ENCODE peak calls at places on chromosomes 16 and 17, in ten cellular contexts. K is bronchial epithelial cell, R is MM.1S, L is stomach, C is HFFc6, M is WERI-Rb-1, F is body of pancreas, S is HFF-Myc, H is breast epithelium, D is left ventricle myocardium inferior. B is an unnamed sample.

GRCh38 chr16:47876494-47876893 is 279.3 kb downstream of the ABCC12 start:
- DNase-seq in K (no peak), R (no peak), L (no peak), C (no peak), M (no peak), F (no peak), S (no peak), H (no peak), D (no peak), B (no peak)

GRCh38 chr17:50100921-50101345 is 5.8 kb downstream of the PDK2 start:
- DNase-seq in K (no peak), R (no peak), L (no peak), C (peak), M (no peak), F (no peak), S (no peak), H (no peak), D (no peak), B (peak)

GRCh38 chr17:81329279-81329926 is 34.3 kb upstream of the SLC38A10 start:
- DNase-seq in K (peak), R (peak), L (peak), C (peak), M (peak), F (peak), S (peak), H (peak), D (peak), B (peak)

GRCh38 chr16:75109732-75110243 is 6.8 kb downstream of the LDHD start:
- DNase-seq in K (no peak), R (no peak), L (peak), C (no peak), M (no peak), F (peak), S (no peak), H (no peak), D (peak), B (no peak)

GRCh38 chr17:45341389-45342158 is 24.8 kb upstream of the MAP3K14 start:
- DNase-seq in K (peak), R (no peak), L (no peak), C (peak), M (peak), F (no peak), S (peak), H (peak), D (peak), B (peak)

GRCh38 chr17:63943745-63944144 is 11.6 kb upstream of the CD79B start:
- DNase-seq in K (no peak), R (no peak), L (no peak), C (no peak), M (no peak), F (no peak), S (no peak), H (no peak), D (no peak), B (no peak)

GRCh38 chr17:13520899-13521572 is 80.7 kb downstream of the HS3ST3A1 start:
- DNase-seq in K (no peak), R (no peak), L (no peak), C (peak), M (peak), F (no peak), S (no peak), H (no peak), D (no peak), B (no peak)

GRCh38 chr17:47204722-47205418 is 4.3 kb upstream of the MYL4 start:
- DNase-seq in K (peak), R (peak), L (no peak), C (peak), M (no peak), F (no peak), S (no peak), H (no peak), D (peak), B (no peak)

GRCh38 chr17:79788989-79789942 is 7.6 kb downstream of the CBX8 start:
- DNase-seq in K (no peak), R (no peak), L (no peak), C (no peak), M (peak), F (no peak), S (no peak), H (no peak), D (no peak), B (peak)

GRCh38 chr17:73541561-73541981 is 102.7 kb downstream of the SDK2 start:
- DNase-seq in K (peak), R (no peak), L (no peak), C (no peak), M (no peak), F (no peak), S (no peak), H (no peak), D (no peak), B (no peak)

GRCh38 chr17:28737770-28738679 is 5.8 kb upstream of the TRAF4 start:
- DNase-seq in K (no peak), R (no peak), L (no peak), C (no peak), M (no peak), F (no peak), S (no peak), H (no peak), D (no peak), B (peak)

GRCh38 chr16:27436065-27436464 is 34.1 kb downstream of the IL21R start:
- DNase-seq in K (no peak), R (no peak), L (no peak), C (no peak), M (no peak), F (no peak), S (no peak), H (no peak), D (no peak), B (no peak)

GRCh38 chr17:61429274-61429673 is 22.9 kb upstream of the TBX4 start:
- DNase-seq in K (no peak), R (no peak), L (no peak), C (no peak), M (no peak), F (no peak), S (no peak), H (no peak), D (no peak), B (no peak)

GRCh38 chr17:46943511-46944393 is 20.8 kb downstream of the GOSR2 start:
- DNase-seq in K (no peak), R (no peak), L (no peak), C (peak), M (peak), F (peak), S (no peak), H (no peak), D (no peak), B (no peak)

GRCh38 chr17:79793924-79794304 is 3.0 kb downstream of the CBX8 start:
- DNase-seq in K (no peak), R (no peak), L (no peak), C (no peak), M (peak), F (no peak), S (no peak), H (no peak), D (no peak), B (no peak)

GRCh38 chr17:52681486-52681885 is 523.0 kb upstream of the CA10 start:
- DNase-seq in K (no peak), R (no peak), L (no peak), C (no peak), M (no peak), F (no peak), S (no peak), H (no peak), D (no peak), B (no peak)

GRCh38 chr17:32931686-32932085 is 3.7 kb downstream of the TMEM98 start:
- DNase-seq in K (peak), R (no peak), L (no peak), C (no peak), M (no peak), F (no peak), S (no peak), H (no peak), D (no peak), B (no peak)

GRCh38 chr17:41615454-41615853 is 2.9 kb upstream of the KRT16 start:
- DNase-seq in K (peak), R (no peak), L (no peak), C (peak), M (no peak), F (no peak), S (no peak), H (no peak), D (no peak), B (no peak)

GRCh38 chr17:17682293-17682736 is 1.1 kb downstream of the RAI1 start:
- DNase-seq in K (no peak), R (peak), L (peak), C (no peak), M (no peak), F (peak), S (no peak), H (no peak), D (peak), B (peak)

GRCh38 chr17:80068301-80069160 is 32.1 kb downstream of the CCDC40 start:
- DNase-seq in K (no peak), R (no peak), L (peak), C (peak), M (no peak), F (peak), S (no peak), H (no peak), D (no peak), B (no peak)

GRCh38 chr16:54174201-54174600 is 112.4 kb downstream of the IRX3 start:
- DNase-seq in K (no peak), R (no peak), L (no peak), C (no peak), M (peak), F (no peak), S (no peak), H (no peak), D (no peak), B (no peak)

GRCh38 chr16:64910351-64910750 is 211.5 kb downstream of the CDH11 start:
- DNase-seq in K (no peak), R (no peak), L (no peak), C (peak), M (no peak), F (peak), S (peak), H (no peak), D (peak), B (no peak)

GRCh38 chr17:55391244-55391757 is 30.3 kb downstream of the MMD start:
- DNase-seq in K (no peak), R (no peak), L (no peak), C (no peak), M (no peak), F (no peak), S (no peak), H (no peak), D (no peak), B (no peak)

GRCh38 chr17:2266045-2266864 is 37.3 kb downstream of the SMG6 start:
- DNase-seq in K (no peak), R (peak), L (peak), C (no peak), M (no peak), F (no peak), S (no peak), H (no peak), D (no peak), B (no peak)

GRCh38 chr16:617855-618254 is 12.9 kb upstream of the WFIKKN1 start:
- DNase-seq in K (no peak), R (no peak), L (no peak), C (no peak), M (peak), F (no peak), S (no peak), H (no peak), D (no peak), B (peak)

GRCh38 chr17:49438885-49439284 is 24.2 kb upstream of the PHB1 start:
- DNase-seq in K (no peak), R (no peak), L (no peak), C (no peak), M (no peak), F (no peak), S (no peak), H (peak), D (no peak), B (no peak)

GRCh38 chr16:15773964-15774363 is 82.9 kb downstream of the MYH11 start:
- DNase-seq in K (no peak), R (no peak), L (no peak), C (no peak), M (no peak), F (no peak), S (no peak), H (no peak), D (no peak), B (no peak)

GRCh38 chr17:60311186-60311585 is 80.7 kb downstream of the USP32 start:
- DNase-seq in K (no peak), R (no peak), L (no peak), C (no peak), M (no peak), F (no peak), S (no peak), H (no peak), D (no peak), B (no peak)

GRCh38 chr16:64679976-64680375 is 441.9 kb downstream of the CDH11 start:
- DNase-seq in K (peak), R (no peak), L (no peak), C (no peak), M (no peak), F (no peak), S (no peak), H (no peak), D (no peak), B (no peak)

GRCh38 chr16:20181386-20181785 is 107.7 kb upstream of the GPR139 start:
- DNase-seq in K (no peak), R (no peak), L (no peak), C (no peak), M (no peak), F (no peak), S (no peak), H (no peak), D (no peak), B (no peak)

GRCh38 chr17:67751101-67752074 is 33.7 kb downstream of the NOL11 start:
- DNase-seq in K (peak), R (no peak), L (no peak), C (no peak), M (no peak), F (no peak), S (no peak), H (no peak), D (no peak), B (no peak)

GRCh38 chr17:48997103-48997826 is at the start of gene IGF2BP1:
- DNase-seq in K (no peak), R (no peak), L (no peak), C (peak), M (peak), F (no peak), S (no peak), H (no peak), D (no peak), B (no peak)

GRCh38 chr17:15123593-15124590 is 141.2 kb downstream of the PMP22 start:
- DNase-seq in K (peak), R (no peak), L (no peak), C (peak), M (no peak), F (no peak), S (peak), H (no peak), D (no peak), B (no peak)

GRCh38 chr16:15811778-15812750 is 44.8 kb downstream of the MYH11 start:
- DNase-seq in K (peak), R (no peak), L (peak), C (peak), M (peak), F (peak), S (peak), H (no peak), D (no peak), B (no peak)

DNA sequence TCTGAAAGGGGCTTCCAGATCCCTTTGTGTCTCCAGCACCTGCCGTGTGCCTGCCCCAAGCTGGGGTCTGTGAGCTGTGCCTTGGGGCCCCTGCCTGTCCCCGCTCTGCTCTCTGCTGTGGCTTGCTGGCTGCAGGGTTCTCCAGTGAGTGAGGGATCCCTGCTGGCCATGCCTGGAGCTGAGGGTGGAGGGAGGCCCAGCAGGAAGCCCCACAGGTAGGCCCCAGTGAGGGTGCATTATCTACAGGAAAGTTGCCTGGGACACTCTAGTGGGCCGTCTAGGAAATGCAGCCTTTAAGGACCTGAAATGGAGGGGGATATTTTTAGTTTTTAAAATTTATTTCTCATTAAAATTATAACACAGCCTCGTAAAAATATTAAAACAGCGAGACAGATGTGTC is 50.9 kb downstream of the JPH3 start:
- DNase-seq in K (peak), R (no peak), L (no peak), C (no peak), M (peak), F (no peak), S (no peak), H (no peak), D (no peak), B (no peak)
- TF ChIP-seq CTCF in K (peak), R (peak), L (no peak), C (peak), M (peak), F (no peak), S (peak), H (no peak), D (peak), B (peak)

GRCh38 chr16:4290236-4290830 is 17.5 kb upstream of the TFAP4 start:
- DNase-seq in K (peak), R (no peak), L (no peak), C (peak), M (peak), F (no peak), S (no peak), H (no peak), D (no peak), B (peak)
- TF ChIP-seq CTCF in K (peak), R (no peak), L (no peak), C (peak), M (no peak), F (no peak), S (peak), H (no peak), D (no peak), B (peak)

GRCh38 chr17:82416264-82416663 is 1.9 kb upstream of the HEXD start:
- DNase-seq in K (no peak), R (no peak), L (no peak), C (no peak), M (no peak), F (no peak), S (no peak), H (no peak), D (no peak), B (no peak)

GRCh38 chr17:82418001-82418986 is at the start of the genes HEXD and OGFOD3:
- DNase-seq in K (peak), R (peak), L (peak), C (peak), M (peak), F (peak), S (no peak), H (peak), D (peak), B (peak)

GRCh38 chr17:82415786-82416185 is 2.4 kb upstream of the HEXD start:
- DNase-seq in K (no peak), R (no peak), L (no peak), C (no peak), M (peak), F (no peak), S (no peak), H (no peak), D (no peak), B (no peak)

GRCh38 chr17:82415336-82415735 is 2.8 kb upstream of the HEXD start:
- DNase-seq in K (no peak), R (no peak), L (no peak), C (no peak), M (no peak), F (no peak), S (no peak), H (no peak), D (no peak), B (no peak)

DNA sequence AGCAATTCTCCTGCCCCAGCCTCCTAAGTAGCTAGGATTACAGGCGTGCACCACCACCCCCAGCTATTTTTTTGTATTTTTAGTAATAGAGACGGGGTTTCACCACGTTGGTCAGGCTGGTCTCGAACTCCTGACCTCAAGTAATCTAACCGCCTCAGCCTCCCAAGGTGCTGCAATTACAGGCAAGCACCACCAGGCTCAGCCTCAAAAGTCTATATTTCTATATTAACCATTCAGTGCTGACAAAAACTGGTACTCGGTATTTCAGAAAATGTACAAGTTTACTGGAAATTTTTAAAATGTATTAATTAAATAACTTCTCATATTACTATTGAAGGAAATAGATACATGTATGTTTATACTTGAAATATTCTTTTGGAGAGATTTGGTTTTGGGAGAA is 1.4 kb upstream of the HEXD start:
- DNase-seq in K (no peak), R (no peak), L (no peak), C (no peak), M (no peak), F (no peak), S (no peak), H (no peak), D (no peak), B (no peak)
- TF ChIP-seq CTCF in K (no peak), R (peak), L (no peak), C (peak), M (no peak), F (no peak), S (peak), H (peak), D (peak), B (no peak)

GRCh38 chr16:2720719-2721633 is 952 bp upstream of the PRSS27 start:
- DNase-seq in K (peak), R (peak), L (peak), C (peak), M (peak), F (peak), S (peak), H (peak), D (peak), B (peak)
- TF ChIP-seq CTCF in K (peak), R (peak), L (no peak), C (peak), M (peak), F (peak), S (peak), H (peak), D (peak), B (peak)

GRCh38 chr16:56225013-56225742 is 33.9 kb downstream of the GNAO1 start:
- DNase-seq in K (no peak), R (no peak), L (no peak), C (no peak), M (no peak), F (no peak), S (no peak), H (no peak), D (no peak), B (no peak)

GRCh38 chr16:56222482-56222997 is 31.3 kb downstream of the GNAO1 start:
- DNase-seq in K (no peak), R (no peak), L (no peak), C (no peak), M (no peak), F (no peak), S (no peak), H (no peak), D (no peak), B (no peak)

GRCh38 chr16:56226840-56227525 is 35.7 kb downstream of the GNAO1 start:
- DNase-seq in K (no peak), R (no peak), L (no peak), C (no peak), M (no peak), F (no peak), S (no peak), H (no peak), D (no peak), B (no peak)

GRCh38 chr16:56226187-56226586 is 34.9 kb downstream of the GNAO1 start:
- DNase-seq in K (no peak), R (no peak), L (no peak), C (no peak), M (no peak), F (no peak), S (no peak), H (no peak), D (no peak), B (no peak)

GRCh38 chr16:56221995-56222394 is 30.7 kb downstream of the GNAO1 start:
- DNase-seq in K (no peak), R (no peak), L (no peak), C (no peak), M (no peak), F (no peak), S (no peak), H (no peak), D (no peak), B (no peak)
- TF ChIP-seq CTCF in K (no peak), R (no peak), L (no peak), C (no peak), M (no peak), F (no peak), S (no peak), H (no peak), D (no peak), B (no peak)

DNA sequence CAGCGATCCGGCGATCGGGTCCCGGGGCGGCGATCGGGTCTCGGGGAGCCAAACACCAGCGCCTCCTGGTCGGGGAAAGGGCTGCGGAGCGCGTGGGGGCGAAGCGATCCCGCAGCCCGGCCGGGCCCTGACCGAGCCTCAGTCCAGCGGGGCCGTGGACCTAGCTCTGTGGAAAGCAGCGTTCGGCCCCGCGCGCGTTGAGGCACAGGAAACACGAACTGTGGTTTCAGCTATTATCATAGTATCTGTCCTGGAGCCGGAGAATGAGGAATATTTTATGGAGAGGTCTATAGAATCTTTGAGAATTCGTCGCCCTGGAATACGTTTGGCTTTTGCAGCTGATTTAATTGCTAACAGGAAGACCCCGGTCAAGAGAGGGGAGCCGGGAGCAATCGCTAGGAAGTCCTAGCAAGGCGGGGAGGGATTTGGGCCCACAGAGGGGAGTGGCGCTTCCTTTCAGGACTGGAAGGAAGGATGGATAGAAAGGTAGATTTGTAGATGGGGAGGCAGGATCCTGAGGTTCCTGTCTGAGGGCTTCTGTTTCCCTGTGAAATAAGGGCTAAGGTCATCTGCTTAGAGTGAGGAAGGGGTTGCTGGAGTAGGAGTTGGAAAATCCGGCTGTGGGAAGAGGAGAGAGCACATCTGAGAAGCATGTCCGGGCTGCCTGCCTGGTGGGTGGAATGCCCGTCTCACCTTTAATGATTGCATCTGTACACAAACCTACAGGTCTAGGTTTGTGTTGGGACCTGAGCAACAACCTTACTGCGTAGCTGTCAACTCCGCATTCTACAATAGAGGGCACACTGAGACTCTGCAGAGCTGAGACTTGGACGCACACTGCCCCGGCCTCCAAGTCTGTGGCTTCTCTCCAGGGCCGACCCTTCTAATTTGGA is 770 bp downstream of the CCNF start:
- DNase-seq in K (peak), R (peak), L (no peak), C (no peak), M (no peak), F (no peak), S (no peak), H (no peak), D (no peak), B (no peak)
- TF ChIP-seq CTCF in K (peak), R (peak), L (no peak), C (no peak), M (no peak), F (no peak), S (no peak), H (peak), D (no peak), B (no peak)

B was measured in lower lobe of right lung.